ENCODE peak calls at places on chromosome 12, in eight cellular contexts. J is ovary, N is Peyer's patch, U is AG04450, Q is left ventricle myocardium inferior, A is prostate gland, W is lower leg skin, X is pancreas. F is an unnamed sample.

GRCh38 chr12:67519824-67520433 is 128.6 kb upstream of the DYRK2 start:
- DNase-seq in W (no peak), Q (no peak), N (no peak), U (no peak), X (no peak), J (no peak), A (peak), F (no peak)

GRCh38 chr12:52650520-52651081 is 1.4 kb downstream of the KRT2 start:
- DNase-seq in X (no peak), Q (no peak), U (no peak), N (no peak), J (no peak), W (peak), A (peak), F (no peak)

GRCh38 chr12:6982532-6982931 is 11.8 kb downstream of the EMG1 start:
- DNase-seq in W (no peak), A (no peak), Q (no peak), U (no peak), X (no peak), J (no peak), N (no peak), F (no peak)

GRCh38 chr12:21300632-21301031 is 34.1 kb downstream of the SLCO1A2 start:
- DNase-seq in U (no peak), Q (no peak), A (no peak), X (no peak), J (no peak), N (no peak), W (no peak), F (no peak)

GRCh38 chr12:32031109-32031508 is 71.9 kb downstream of the RESF1 start:
- DNase-seq in A (no peak), U (no peak), J (no peak), N (no peak), W (no peak), X (no peak), Q (no peak), F (no peak)

GRCh38 chr12:18479266-18479665 is 217.9 kb downstream of the PIK3C2G start:
- DNase-seq in A (no peak), J (no peak), N (no peak), X (no peak), Q (no peak), W (no peak), U (no peak), F (no peak)

GRCh38 chr12:27588786-27589185 is 64.8 kb downstream of the PPFIBP1 start:
- DNase-seq in N (no peak), X (no peak), U (no peak), A (no peak), J (no peak), Q (no peak), W (no peak), F (no peak)

GRCh38 chr12:27542628-27543027 is 18.6 kb downstream of the PPFIBP1 start:
- DNase-seq in A (no peak), U (peak), J (no peak), Q (no peak), N (no peak), X (no peak), W (no peak), F (no peak)

GRCh38 chr12:55957106-55957859 is 8.6 kb downstream of the PMEL start:
- DNase-seq in A (no peak), N (peak), X (peak), U (no peak), W (no peak), J (no peak), Q (no peak), F (no peak)

GRCh38 chr12:94427520-94428381 is 31.9 kb downstream of the CEP83 start:
- DNase-seq in X (peak), U (peak), W (no peak), N (no peak), Q (peak), J (peak), A (no peak), F (peak)

GRCh38 chr12:47832263-47832933 is 12.7 kb upstream of the HDAC7 start:
- DNase-seq in W (no peak), N (peak), X (no peak), A (no peak), Q (no peak), J (no peak), U (no peak), F (no peak)

GRCh38 chr12:2083008-2083407 is 30.2 kb downstream of the CACNA1C start:
- DNase-seq in N (no peak), U (no peak), Q (no peak), W (no peak), X (no peak), A (no peak), J (no peak), F (no peak)

GRCh38 chr12:77947326-77947725 is 116.6 kb downstream of the NAV3 start:
- DNase-seq in A (no peak), J (no peak), U (no peak), X (no peak), N (no peak), W (no peak), Q (no peak), F (no peak)

GRCh38 chr12:26434299-26434915 is 239.0 kb downstream of the SSPN start:
- DNase-seq in W (no peak), Q (no peak), N (peak), X (peak), A (no peak), J (no peak), U (peak), F (peak)

GRCh38 chr12:66902020-66902419 is 223.1 kb upstream of the GRIP1 start:
- DNase-seq in U (no peak), N (no peak), Q (no peak), X (no peak), J (no peak), W (no peak), A (no peak), F (no peak)

GRCh38 chr12:112347521-112347920 is 34.7 kb downstream of the HECTD4 start:
- DNase-seq in A (no peak), N (no peak), X (no peak), W (no peak), U (peak), Q (no peak), J (no peak), F (no peak)

GRCh38 chr12:12016284-12017100 is 54.2 kb upstream of the BCL2L14 start:
- DNase-seq in X (no peak), Q (no peak), A (no peak), U (no peak), W (peak), J (no peak), N (no peak), F (no peak)

GRCh38 chr12:63149884-63150254 is 1.1 kb downstream of the AVPR1A start:
- DNase-seq in W (no peak), J (no peak), Q (no peak), A (no peak), U (no peak), X (no peak), N (no peak), F (no peak)

GRCh38 chr12:79662046-79662811 is 28.5 kb downstream of the PAWR start:
- DNase-seq in Q (no peak), N (no peak), J (no peak), A (no peak), W (no peak), X (no peak), U (no peak), F (no peak)

DNA sequence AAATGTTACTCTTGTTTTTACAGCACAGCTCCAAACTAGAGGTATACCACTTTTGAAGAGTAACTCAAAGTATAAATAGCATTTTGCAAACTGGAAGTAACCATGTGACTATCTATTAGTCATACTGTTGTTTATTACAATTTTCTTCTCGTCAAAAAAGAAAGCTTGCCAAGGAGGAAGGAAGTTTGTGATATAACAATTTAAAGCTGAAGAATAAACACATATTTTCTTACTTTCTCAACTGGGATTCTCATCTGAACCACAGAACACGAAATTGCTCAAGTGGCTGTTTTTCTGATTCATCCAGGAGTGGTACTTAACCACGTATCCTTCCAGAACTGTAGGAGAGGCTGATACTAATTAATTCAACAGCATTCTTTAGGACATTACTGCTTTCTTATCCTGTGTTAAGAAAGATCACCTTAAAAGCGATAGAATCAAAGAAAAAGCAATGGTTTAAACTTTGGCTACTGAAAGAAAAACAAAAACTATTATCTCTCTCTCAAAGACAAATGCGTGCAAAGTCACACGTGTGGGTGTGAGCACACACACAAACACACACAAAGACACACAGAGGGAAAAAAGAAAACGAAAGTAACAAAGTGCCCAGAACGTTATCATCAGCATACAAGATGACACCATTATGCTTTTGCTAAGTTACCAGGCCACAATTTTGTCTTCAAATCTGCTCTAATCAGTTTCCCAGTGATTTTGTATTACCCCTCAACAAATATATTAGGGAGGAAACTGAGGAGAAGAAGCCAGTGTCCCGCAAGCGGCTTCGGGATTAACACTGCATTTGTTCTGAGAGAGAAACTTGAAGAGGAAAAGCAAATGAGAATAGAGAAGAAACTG is at the start of gene CLEC2B:
- DNase-seq in A (no peak), U (peak), N (no peak), J (no peak), W (no peak), X (no peak), Q (no peak), F (no peak)
- H3K4me3 ChIP-seq in A (peak), U (peak), N (peak), J (peak), W (peak), X (peak), Q (peak), F (no peak)

DNA sequence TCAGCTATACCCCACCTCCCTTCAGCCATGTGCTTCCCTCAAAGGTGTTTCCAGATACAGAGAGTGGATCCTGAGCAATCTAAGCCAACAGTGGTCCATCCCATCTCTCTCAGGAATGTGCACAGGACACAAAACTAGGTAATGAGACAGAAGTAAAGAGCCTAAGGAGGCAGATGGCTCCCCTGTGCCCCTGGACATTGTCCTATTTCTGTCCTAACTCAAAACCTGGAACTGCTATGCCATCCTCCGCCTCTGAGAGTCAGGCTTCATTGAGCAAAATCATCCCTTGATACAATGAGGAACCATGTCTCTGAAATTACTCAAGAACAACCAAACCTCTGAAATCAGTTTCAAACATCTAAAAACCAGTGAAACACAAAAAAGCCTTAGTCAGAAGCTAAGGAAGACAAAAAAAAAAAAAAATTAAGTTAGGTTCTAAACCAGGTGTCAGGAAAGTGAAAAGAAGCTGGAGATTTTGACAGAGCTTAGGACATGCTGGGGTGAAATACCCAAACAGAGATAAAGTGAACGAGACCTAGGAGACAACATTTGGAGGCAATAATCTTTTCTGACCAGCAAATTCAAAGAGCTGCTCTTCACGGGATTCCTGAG is 200.3 kb upstream of the PLEKHG7 start:
- DNase-seq in N (peak), A (no peak), J (no peak), U (no peak), X (peak), W (no peak), Q (no peak), F (no peak)
- TF ChIP-seq CTCF in N (no peak), A (no peak), J (peak), U (no peak), X (peak), W (no peak), Q (peak), F (peak)

DNA sequence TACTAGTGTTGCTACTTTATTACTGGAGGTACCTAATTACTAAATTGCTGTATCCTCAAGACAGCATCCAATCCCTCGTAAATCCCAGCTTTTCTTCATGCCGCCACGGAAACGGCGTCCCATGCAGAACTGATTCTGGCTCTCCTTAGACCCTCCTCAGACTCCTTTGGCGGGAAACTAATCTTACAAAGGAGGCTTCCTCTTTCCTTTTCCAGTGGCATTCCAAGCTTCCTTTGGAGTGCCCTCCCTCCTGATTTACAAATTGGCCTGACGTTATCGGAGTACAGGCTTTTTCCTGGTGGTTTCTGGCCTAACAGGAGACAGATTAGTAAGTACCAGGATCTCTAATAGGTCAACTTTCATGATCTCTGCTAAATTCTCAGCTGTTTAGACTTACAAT is 1.4 kb upstream of the ZDHHC17 start:
- DNase-seq in N (no peak), A (no peak), X (no peak), Q (no peak), U (no peak), J (no peak), W (no peak), F (no peak)
- H3K4me3 ChIP-seq in N (no peak), A (no peak), X (no peak), Q (peak), U (no peak), J (no peak), W (no peak), F (no peak)

GRCh38 chr12:33650832-33651231 is 211.2 kb upstream of the SYT10 start:
- DNase-seq in U (no peak), X (no peak), Q (no peak), A (no peak), N (no peak), J (no peak), W (no peak), F (no peak)

GRCh38 chr12:33649992-33650391 is 210.4 kb upstream of the SYT10 start:
- DNase-seq in N (no peak), W (no peak), Q (no peak), J (no peak), U (no peak), X (no peak), A (no peak), F (no peak)

GRCh38 chr12:33654313-33654712 is 214.7 kb upstream of the SYT10 start:
- DNase-seq in A (no peak), X (no peak), J (no peak), W (no peak), N (no peak), U (no peak), Q (no peak), F (no peak)

DNA sequence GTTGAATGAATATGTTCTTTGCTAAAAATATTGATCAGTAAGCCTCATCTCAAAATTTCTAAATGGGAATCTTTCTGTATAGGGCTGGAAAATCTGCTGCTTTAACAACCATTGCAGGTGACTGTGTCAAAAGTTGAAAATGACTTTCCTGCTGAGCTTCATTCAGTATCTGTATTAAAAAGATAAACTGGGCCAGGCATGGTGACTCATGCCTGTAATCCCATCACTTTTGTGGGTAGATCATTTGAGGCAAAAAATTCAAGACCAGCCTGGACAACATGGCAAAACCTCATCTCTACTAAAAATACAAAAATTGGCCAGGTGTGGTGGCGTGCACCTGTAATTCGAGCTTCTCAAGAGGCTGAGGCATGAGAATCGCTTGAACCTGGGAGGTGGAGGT is 213.7 kb upstream of the SYT10 start:
- DNase-seq in Q (no peak), N (no peak), A (no peak), X (no peak), W (no peak), J (no peak), U (no peak), F (no peak)
- TF ChIP-seq CTCF in Q (no peak), N (no peak), A (no peak), X (no peak), W (no peak), J (no peak), U (no peak), F (no peak)

GRCh38 chr12:69330475-69331473 is 17.4 kb upstream of the LYZ start:
- DNase-seq in N (peak), Q (no peak), X (peak), J (peak), A (peak), W (peak), U (no peak), F (peak)
- H3K4me3 ChIP-seq in N (peak), Q (peak), X (peak), J (peak), A (peak), W (peak), U (peak), F (peak)

GRCh38 chr12:57844725-57845477 is 1.6 kb downstream of the CTDSP2 start:
- DNase-seq in W (peak), X (peak), A (peak), N (peak), U (peak), J (peak), Q (peak), F (peak)
- TF ChIP-seq CTCF in W (no peak), X (no peak), A (no peak), N (no peak), U (no peak), J (no peak), Q (no peak), F (no peak)

GRCh38 chr12:323507-323906 is 60.9 kb upstream of the SLC6A13 start:
- DNase-seq in U (no peak), Q (no peak), X (no peak), J (no peak), N (no peak), A (no peak), W (no peak), F (no peak)
- H3K4me3 ChIP-seq in U (no peak), Q (no peak), X (no peak), J (no peak), N (no peak), A (no peak), W (no peak), F (no peak)

GRCh38 chr12:116701432-116701831 is 36.4 kb downstream of the SPRING1 start:
- DNase-seq in N (no peak), U (no peak), A (no peak), X (no peak), J (no peak), Q (no peak), W (no peak), F (no peak)
- TF ChIP-seq CTCF in N (no peak), U (no peak), A (no peak), X (no peak), J (no peak), Q (no peak), W (no peak), F (no peak)

DNA sequence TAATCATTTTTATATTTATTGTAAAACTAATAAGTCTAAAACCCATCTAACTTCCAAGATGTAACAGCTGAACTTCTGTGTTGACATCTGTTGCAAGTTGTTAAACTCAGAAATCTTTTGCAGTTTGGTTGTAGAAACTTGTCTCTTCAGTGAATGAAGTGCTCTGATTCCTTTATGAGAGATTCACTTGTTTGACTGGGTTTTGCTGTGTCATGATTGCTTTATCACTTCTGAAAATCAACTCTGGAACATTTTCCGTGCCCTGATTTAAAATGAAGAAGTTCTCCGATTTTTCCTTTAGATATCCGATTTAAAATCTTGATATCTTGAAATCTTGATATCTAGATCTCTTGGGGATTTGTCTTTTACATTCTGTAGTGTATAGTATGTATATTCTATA is 65.1 kb downstream of the DIP2B start:
- DNase-seq in W (no peak), J (no peak), Q (no peak), X (no peak), N (no peak), A (no peak), U (no peak), F (no peak)
- H3K4me3 ChIP-seq in W (no peak), J (no peak), Q (no peak), X (no peak), N (no peak), A (no peak), U (no peak), F (no peak)

F was measured in BE2C.